ENCODE peak calls at places on chromosomes 11 and 22, in four cellular contexts. V, D, G and P are unnamed samples.

GRCh38 chr11:93512965-93513667 is 30.1 kb downstream of the SMCO4 start:
- DNase-seq in V (no peak), G (no peak), D (no peak), P (no peak)

GRCh38 chr22:46547883-46548244 is 10.4 kb upstream of the CELSR1 start:
- DNase-seq in V (peak), G (no peak), D (no peak), P (peak)

GRCh38 chr22:35838849-35839646 is 121.4 kb downstream of the APOL5 start:
- DNase-seq in D (no peak), V (peak), G (no peak), P (no peak)

GRCh38 chr22:33986954-33987353 is 66.7 kb upstream of the LARGE1 start:
- DNase-seq in V (no peak), D (no peak), G (no peak), P (no peak)

GRCh38 chr22:38506118-38506962 is at the start of gene DDX17:
- DNase-seq in G (peak), D (peak), V (peak), P (peak)

GRCh38 chr11:46050065-46050464 is 71.2 kb downstream of the PHF21A start:
- DNase-seq in D (no peak), V (no peak), G (no peak), P (peak)

GRCh38 chr11:42465613-42466012 is 846.2 kb upstream of the API5 start:
- DNase-seq in G (no peak), V (no peak), D (no peak), P (no peak)

GRCh38 chr22:29146101-29146560 is 59.6 kb upstream of the EMID1 start:
- DNase-seq in G (no peak), D (no peak), V (no peak), P (no peak)

GRCh38 chr11:28757725-28758515 is 649.7 kb downstream of the METTL15 start:
- DNase-seq in G (no peak), D (no peak), V (peak), P (peak)

GRCh38 chr11:44561275-44561781 is 4.1 kb upstream of the CD82 start:
- DNase-seq in G (no peak), V (no peak), D (no peak), P (no peak)

GRCh38 chr11:94845622-94846021 is 77.5 kb downstream of the AMOTL1 start:
- DNase-seq in V (no peak), G (no peak), D (no peak), P (no peak)

GRCh38 chr22:19179472-19180048 is 1.0 kb upstream of the SLC25A1 start:
- DNase-seq in D (no peak), G (peak), V (peak), P (peak)

GRCh38 chr11:122628691-122629555 is 26.6 kb upstream of the UBASH3B start:
- DNase-seq in D (no peak), V (peak), G (peak), P (peak)

GRCh38 chr11:19253149-19253540 is 12.4 kb upstream of the E2F8 start:
- DNase-seq in V (no peak), D (no peak), G (no peak), P (no peak)

GRCh38 chr22:46421272-46421671 is 85.8 kb downstream of the TRMU start:
- DNase-seq in V (no peak), D (no peak), G (peak), P (no peak)

GRCh38 chr11:106231591-106231990 is 154.1 kb downstream of the AASDHPPT start:
- DNase-seq in G (no peak), D (no peak), V (no peak), P (no peak)

GRCh38 chr11:1997755-1998154 is at the start of gene H19:
- DNase-seq in G (no peak), D (no peak), V (no peak), P (no peak)

GRCh38 chr11:17528181-17528691 is 16.0 kb downstream of the USH1C start:
- DNase-seq in D (no peak), V (peak), G (peak), P (peak)

GRCh38 chr11:130115218-130115617 is 44.4 kb upstream of the ST14 start:
- DNase-seq in G (no peak), D (no peak), V (peak), P (no peak)

GRCh38 chr11:72598901-72599300 is 75.3 kb downstream of the PDE2A start:
- DNase-seq in D (no peak), V (peak), G (no peak), P (no peak)

GRCh38 chr11:117559698-117560097 is 232.0 kb downstream of the CEP164 start:
- DNase-seq in V (no peak), D (no peak), G (no peak), P (no peak)

GRCh38 chr11:74577624-74578396 is 14.6 kb upstream of the POLD3 start:
- DNase-seq in D (no peak), G (no peak), V (no peak), P (no peak)

GRCh38 chr22:38696606-38697005 is 4.1 kb downstream of the JOSD1 start:
- DNase-seq in V (peak), D (no peak), G (no peak), P (peak)

GRCh38 chr11:59616396-59616982 is 915 bp upstream of the OSBP start:
- DNase-seq in D (no peak), G (no peak), V (no peak), P (no peak)

GRCh38 chr11:30786392-30787120 is 200.4 kb upstream of the MPPED2 start:
- DNase-seq in D (no peak), V (peak), G (no peak), P (no peak)

GRCh38 chr11:16964501-16964900 is 49.7 kb downstream of the PLEKHA7 start:
- DNase-seq in D (no peak), G (no peak), V (no peak), P (no peak)

GRCh38 chr11:2927851-2928604 is 1.2 kb downstream of the PHLDA2 start:
- DNase-seq in V (peak), G (no peak), D (no peak), P (peak)

GRCh38 chr22:38455530-38456271 is 702 bp upstream of the KCNJ4 start:
- DNase-seq in D (no peak), G (no peak), V (no peak), P (no peak)

GRCh38 chr11:119030329-119031047 is at the start of gene SLC37A4:
- DNase-seq in V (peak), D (peak), G (peak), P (peak)

GRCh38 chr11:76496174-76496573 is 51.4 kb downstream of the EMSY start:
- DNase-seq in D (no peak), V (no peak), G (no peak), P (no peak)

GRCh38 chr11:74932797-74933196 is 16.1 kb downstream of the XRRA1 start:
- DNase-seq in D (no peak), G (no peak), V (peak), P (no peak)

GRCh38 chr11:105802390-105802789 is 192.5 kb downstream of the GRIA4 start:
- DNase-seq in D (no peak), G (no peak), V (no peak), P (no peak)

GRCh38 chr22:45977003-45977395 is at the start of gene WNT7B:
- DNase-seq in D (no peak), V (no peak), G (no peak), P (no peak)

GRCh38 chr11:66334605-66335442 is 1.4 kb downstream of the RIN1 start:
- DNase-seq in G (no peak), D (no peak), V (no peak), P (no peak)

GRCh38 chr22:16609548-16610261 is 17.1 kb upstream of the CCT8L2 start:
- DNase-seq in V (no peak), D (no peak), G (no peak), P (no peak)

DNA sequence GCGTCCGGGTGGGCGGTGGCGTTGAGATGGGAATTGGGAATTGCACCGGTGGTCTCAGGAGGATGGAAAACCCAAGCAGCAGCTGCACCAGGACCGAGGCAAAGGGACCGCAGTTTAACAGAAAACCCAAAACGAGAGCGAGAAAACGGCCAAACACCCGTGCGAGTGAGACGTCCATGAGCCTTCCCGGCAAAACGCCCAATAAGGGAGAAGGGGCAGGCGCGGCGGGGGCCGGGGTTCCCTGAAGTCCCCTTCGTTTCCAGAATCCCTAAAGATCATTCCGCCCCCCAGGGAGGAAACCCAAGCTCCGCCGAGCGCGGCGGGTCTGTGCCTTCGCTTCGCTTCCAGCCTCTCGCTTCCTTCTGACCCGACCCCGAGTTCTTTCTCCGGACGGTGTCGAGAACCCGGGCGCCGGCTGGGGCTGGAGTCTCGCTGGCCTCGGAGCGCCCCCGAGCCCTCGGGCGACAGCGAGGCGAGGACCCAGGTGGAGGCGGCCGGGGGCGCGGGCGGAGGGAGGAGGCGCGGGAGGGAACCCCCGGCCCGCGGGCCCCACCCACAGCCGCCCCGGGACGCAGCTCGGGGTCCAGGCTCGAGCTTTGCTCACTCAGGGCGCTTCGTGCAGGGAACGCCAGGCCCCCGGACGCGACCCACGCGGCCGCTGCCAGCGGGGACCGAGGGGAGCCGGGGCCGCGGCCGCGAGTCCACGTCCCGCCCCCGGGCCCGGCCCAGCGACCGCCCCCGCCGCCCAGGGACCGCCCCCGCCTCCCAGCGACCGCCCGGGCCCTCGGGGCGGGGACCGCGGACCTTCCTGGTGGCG is at the start of gene PGGHG:
- DNase-seq in D (no peak), V (no peak), G (peak), P (peak)
- TF ChIP-seq POLR2A in D (no peak), V (no peak), G (no peak), P (no peak)

GRCh38 chr11:78828582-78829520 is 254.2 kb upstream of the NARS2 start:
- DNase-seq in G (no peak), V (no peak), D (no peak), P (no peak)
- TF ChIP-seq POLR2A in G (no peak), V (no peak), D (no peak), P (no peak)

GRCh38 chr22:25404556-25404922 is 159.9 kb upstream of the GRK3 start:
- DNase-seq in D (no peak), V (no peak), G (no peak), P (no peak)

GRCh38 chr22:25406510-25407210 is 157.8 kb upstream of the GRK3 start:
- DNase-seq in D (no peak), V (no peak), G (no peak), P (no peak)

GRCh38 chr22:25403752-25404471 is 160.6 kb upstream of the GRK3 start:
- DNase-seq in V (no peak), D (no peak), G (no peak), P (no peak)

GRCh38 chr22:25405854-25406509 is 158.5 kb upstream of the GRK3 start:
- DNase-seq in V (no peak), D (no peak), G (no peak), P (no peak)

GRCh38 chr22:25404923-25405853 is 159.3 kb upstream of the GRK3 start:
- DNase-seq in D (no peak), G (peak), V (no peak), P (peak)
- TF ChIP-seq POLR2A in D (peak), G (no peak), V (peak), P (peak)

GRCh38 chr11:83475741-83476140 is 189.6 kb upstream of the CCDC90B start:
- DNase-seq in G (no peak), D (no peak), V (no peak), P (no peak)

GRCh38 chr11:83477772-83478171 is 191.6 kb upstream of the CCDC90B start:
- DNase-seq in V (no peak), D (no peak), G (no peak), P (no peak)

GRCh38 chr11:83472831-83473230 is 186.7 kb upstream of the CCDC90B start:
- DNase-seq in G (no peak), D (no peak), V (no peak), P (no peak)

GRCh38 chr11:83472328-83472727 is 186.2 kb upstream of the CCDC90B start:
- DNase-seq in G (no peak), V (no peak), D (no peak), P (no peak)

GRCh38 chr11:83473771-83474170 is 187.6 kb upstream of the CCDC90B start:
- DNase-seq in V (no peak), G (no peak), D (no peak), P (no peak)
- TF ChIP-seq POLR2A in V (no peak), G (no peak), D (no peak), P (no peak)